ENCODE peak calls at places on chromosomes 16 and 17, in five cellular contexts. K is pancreas, P is choroid plexus epithelial cell, Q is lower leg skin, H is prostate gland. D is an unnamed sample.

GRCh38 chr17:2396568-2397246 is 4.2 kb downstream of the MNT start:
- DNase-seq in K (peak), P (peak), Q (peak), H (peak), D (no peak)

GRCh38 chr16:53666816-53667415 is 36.7 kb downstream of the RPGRIP1L start:
- DNase-seq in K (no peak), P (no peak), Q (no peak), H (no peak), D (no peak)

GRCh38 chr17:10838682-10839081 is 795 bp upstream of the PIRT start:
- DNase-seq in K (no peak), P (no peak), Q (no peak), H (no peak), D (no peak)

GRCh38 chr17:76452646-76453430 is at the start of gene UBE2O:
- DNase-seq in K (peak), P (peak), Q (peak), H (peak), D (peak)

GRCh38 chr16:85728879-85729278 is 22.0 kb downstream of the C16orf74 start:
- DNase-seq in K (no peak), P (no peak), Q (no peak), H (no peak), D (no peak)

GRCh38 chr17:72122668-72123495 is 2.1 kb downstream of the SOX9 start:
- DNase-seq in K (no peak), P (peak), Q (no peak), H (no peak), D (no peak)

GRCh38 chr16:62225675-62226074 is 189.4 kb upstream of the CDH8 start:
- DNase-seq in K (peak), P (peak), Q (peak), H (no peak), D (peak)

GRCh38 chr16:82072313-82072712 is 37.3 kb downstream of the HSD17B2 start:
- DNase-seq in K (no peak), P (no peak), Q (no peak), H (no peak), D (no peak)

GRCh38 chr17:60631119-60631518 is 31.1 kb downstream of the PPM1D start:
- DNase-seq in K (no peak), P (peak), Q (no peak), H (no peak), D (no peak)

GRCh38 chr17:74431568-74432483 is at the start of gene GPRC5C:
- DNase-seq in K (peak), P (no peak), Q (peak), H (peak), D (no peak)

GRCh38 chr17:47120521-47121095 is 68.5 kb downstream of the CDC27 start:
- DNase-seq in K (no peak), P (no peak), Q (no peak), H (no peak), D (peak)

GRCh38 chr17:73625006-73625405 is 19.2 kb downstream of the SDK2 start:
- DNase-seq in K (no peak), P (no peak), Q (no peak), H (peak), D (no peak)

GRCh38 chr16:19031738-19032137 is 35.7 kb upstream of the COQ7 start:
- DNase-seq in K (no peak), P (no peak), Q (no peak), H (no peak), D (no peak)

GRCh38 chr17:12510535-12510934 is 155.2 kb upstream of the MYOCD start:
- DNase-seq in K (no peak), P (peak), Q (no peak), H (no peak), D (no peak)

GRCh38 chr16:89411335-89411850 is 79.0 kb downstream of the ANKRD11 start:
- DNase-seq in K (no peak), P (peak), Q (no peak), H (no peak), D (no peak)

GRCh38 chr16:31453255-31454204 is 5.8 kb upstream of the ARMC5 start:
- DNase-seq in K (no peak), P (peak), Q (peak), H (no peak), D (no peak)

GRCh38 chr17:51601622-51602261 is 341.4 kb downstream of the UTP18 start:
- DNase-seq in K (no peak), P (no peak), Q (no peak), H (no peak), D (no peak)

GRCh38 chr17:19014628-19015215 is 10.2 kb upstream of the FAM83G start:
- DNase-seq in K (no peak), P (no peak), Q (no peak), H (no peak), D (no peak)

GRCh38 chr17:79087428-79088143 is 13.0 kb downstream of the ENGASE start:
- DNase-seq in K (peak), P (peak), Q (peak), H (peak), D (peak)

GRCh38 chr16:66430214-66430613 is 3.1 kb downstream of the BEAN1 start:
- DNase-seq in K (no peak), P (no peak), Q (no peak), H (no peak), D (no peak)

GRCh38 chr16:47849736-47850135 is 306.1 kb downstream of the ABCC12 start:
- DNase-seq in K (no peak), P (no peak), Q (no peak), H (no peak), D (no peak)

GRCh38 chr16:50822671-50823070 is 80.8 kb downstream of the CYLD start:
- DNase-seq in K (no peak), P (no peak), Q (no peak), H (no peak), D (no peak)

GRCh38 chr17:70059076-70059475 is 15.9 kb upstream of the KCNJ16 start:
- DNase-seq in K (no peak), P (no peak), Q (no peak), H (no peak), D (no peak)

GRCh38 chr17:38761612-38762011 is 9.1 kb downstream of the PSMB3 start:
- DNase-seq in K (no peak), P (peak), Q (no peak), H (no peak), D (no peak)

GRCh38 chr16:54926166-54926838 is 4.4 kb upstream of the IRX5 start:
- DNase-seq in K (no peak), P (peak), Q (no peak), H (no peak), D (no peak)

GRCh38 chr17:41069031-41069430 is 3.4 kb upstream of the KRTAP2-4 start:
- DNase-seq in K (no peak), P (no peak), Q (no peak), H (no peak), D (no peak)

GRCh38 chr17:41642252-41643156 is 18.1 kb upstream of the KRT17 start:
- DNase-seq in K (no peak), P (no peak), Q (no peak), H (no peak), D (no peak)

GRCh38 chr16:10668322-10669045 is 26.2 kb downstream of the TEKT5 start:
- DNase-seq in K (no peak), P (peak), Q (no peak), H (no peak), D (no peak)

GRCh38 chr17:60629120-60629519 is 29.1 kb downstream of the PPM1D start:
- DNase-seq in K (no peak), P (no peak), Q (no peak), H (no peak), D (no peak)

GRCh38 chr16:69927056-69927757 is 23.9 kb upstream of the CLEC18A start:
- DNase-seq in K (peak), P (peak), Q (no peak), H (no peak), D (no peak)

GRCh38 chr17:33152793-33153192 is 140.3 kb downstream of the ASIC2 start:
- DNase-seq in K (no peak), P (no peak), Q (no peak), H (no peak), D (no peak)

GRCh38 chr17:15261063-15261817 is 3.9 kb downstream of the PMP22 start:
- DNase-seq in K (peak), P (peak), Q (no peak), H (no peak), D (no peak)
- TF ChIP-seq CTCF in K (peak), P (peak), Q (no peak), H (no peak), D (no peak)

DNA sequence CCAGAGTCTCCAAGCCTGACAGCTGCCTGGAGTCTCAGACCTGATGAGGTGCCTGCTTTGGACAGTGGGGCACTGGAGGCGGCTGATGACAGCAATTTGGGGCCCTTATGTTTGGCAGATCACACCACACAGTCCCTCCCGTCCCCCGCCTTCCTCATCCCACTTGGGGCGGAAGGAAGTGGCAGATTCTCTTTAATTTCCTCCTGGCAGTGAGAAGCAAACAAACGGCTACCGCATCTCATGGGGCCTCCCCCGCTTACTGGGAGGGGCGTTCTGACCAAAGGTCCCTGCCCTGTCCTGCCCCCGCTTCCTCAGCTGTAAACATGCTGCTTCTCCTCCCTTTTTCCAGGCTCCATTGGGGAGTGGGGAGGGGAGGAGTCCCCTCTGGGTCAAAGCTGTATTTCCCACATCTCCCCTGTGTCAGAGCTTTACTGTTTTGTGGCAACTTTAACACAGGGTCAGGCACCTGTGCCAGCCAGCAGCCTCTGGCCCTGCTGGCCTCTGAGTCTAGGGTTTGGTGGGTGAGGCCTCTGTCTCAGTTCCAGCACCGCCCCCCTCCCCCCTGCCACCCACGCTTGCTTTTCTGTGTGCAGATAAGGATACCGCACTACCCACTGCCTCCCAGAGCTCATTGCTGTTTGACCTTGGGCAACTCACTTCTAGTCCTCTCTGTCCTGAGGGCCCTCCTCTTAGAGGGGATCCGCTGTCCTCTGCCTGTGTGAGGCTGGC is 5.4 kb upstream of the NFATC3 start:
- DNase-seq in K (peak), P (peak), Q (peak), H (no peak), D (no peak)
- H3K4me3 ChIP-seq in K (no peak), P (no peak), Q (no peak), H (no peak), D (no peak)

GRCh38 chr17:45060824-45061605 is at the start of gene NMT1:
- DNase-seq in K (peak), P (peak), Q (peak), H (peak), D (peak)
- TF ChIP-seq CTCF in K (no peak), P (no peak), Q (no peak), H (no peak), D (no peak)

GRCh38 chr16:2983706-2984136 is 3.5 kb upstream of the PKMYT1 start:
- DNase-seq in K (peak), P (peak), Q (peak), H (peak), D (no peak)
- H3K4me3 ChIP-seq in K (peak), P (peak), Q (no peak), H (no peak), D (no peak)

GRCh38 chr17:28912281-28912937 is 9.5 kb upstream of the DHRS13 start:
- DNase-seq in K (no peak), P (no peak), Q (no peak), H (no peak), D (no peak)
- TF ChIP-seq CTCF in K (no peak), P (peak), Q (no peak), H (no peak), D (peak)

DNA sequence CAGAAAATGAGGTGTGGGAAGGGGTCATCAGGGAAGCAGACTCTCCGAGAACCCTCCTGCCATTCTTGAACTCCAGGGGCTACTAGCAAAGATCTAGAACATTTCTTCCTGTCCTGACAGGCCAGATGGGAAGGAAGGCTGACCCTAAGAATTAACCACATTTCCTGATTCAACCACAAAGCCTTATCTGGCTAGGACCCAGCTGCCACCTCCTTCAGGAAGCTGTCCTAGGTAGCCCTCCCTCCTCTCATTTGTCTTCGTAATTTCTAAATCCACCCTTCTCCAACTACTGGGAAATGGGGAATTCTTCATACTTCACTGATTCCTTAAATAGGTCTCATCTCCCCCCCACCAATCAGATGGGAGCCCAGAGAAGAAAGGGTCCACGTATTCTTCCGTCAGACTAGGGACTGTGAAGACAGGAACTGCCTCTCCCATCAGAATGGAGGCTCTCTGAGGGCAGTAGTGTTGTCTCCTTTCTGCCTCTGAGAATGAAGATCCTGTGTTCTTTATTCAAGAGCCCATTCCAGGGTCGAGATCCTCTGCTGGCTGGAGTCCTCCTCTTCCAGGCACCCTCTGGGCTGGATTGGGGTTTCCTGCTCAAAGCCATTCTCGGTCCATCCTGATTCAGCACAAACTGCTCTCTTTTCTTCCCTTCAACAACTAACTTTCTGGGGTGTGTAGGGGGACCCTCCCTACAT is 2.1 kb downstream of the SAMD14 start:
- DNase-seq in K (no peak), P (no peak), Q (no peak), H (no peak), D (no peak)
- H3K4me3 ChIP-seq in K (no peak), P (no peak), Q (no peak), H (no peak), D (no peak)

GRCh38 chr16:57945740-57946138 is 25.2 kb downstream of the CNGB1 start:
- DNase-seq in K (no peak), P (peak), Q (no peak), H (no peak), D (no peak)
- TF ChIP-seq CTCF in K (no peak), P (peak), Q (no peak), H (no peak), D (peak)

DNA sequence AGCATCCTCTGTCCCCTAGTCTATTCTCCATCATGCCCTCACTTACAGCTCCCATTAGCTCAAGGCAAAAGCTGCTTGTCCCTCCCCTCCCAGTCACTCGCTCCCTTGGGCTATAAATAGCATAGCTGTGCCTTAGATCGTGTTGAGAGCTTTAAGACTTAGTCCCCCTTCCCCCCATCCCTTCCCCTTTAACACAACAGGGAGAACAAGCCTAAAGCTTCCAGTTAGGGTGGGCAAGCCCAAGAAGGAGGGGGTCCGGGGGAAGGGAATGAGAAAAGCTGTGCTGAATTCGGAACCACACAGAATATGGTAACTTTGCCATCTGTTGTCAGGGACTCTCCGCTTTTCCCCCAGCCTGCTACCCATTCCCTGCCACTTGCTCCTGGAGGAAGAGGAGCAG is 4.9 kb upstream of the HIGD1B start:
- DNase-seq in K (no peak), P (no peak), Q (no peak), H (no peak), D (no peak)
- H3K4me3 ChIP-seq in K (no peak), P (no peak), Q (no peak), H (no peak), D (no peak)

GRCh38 chr17:80649672-80650338 is 105.2 kb downstream of the RPTOR start:
- DNase-seq in K (no peak), P (peak), Q (peak), H (no peak), D (peak)
- TF ChIP-seq CTCF in K (no peak), P (peak), Q (no peak), H (no peak), D (peak)

D was measured in HFF-Myc.